ENCODE peak calls at places on chromosome 3, in ten cellular contexts. R is tibial artery; J is OCI-LY7; S is mucosa of descending colon; F is CD8-positive, alpha-beta memory T cell; A is uterus; B is left ventricle myocardium inferior; Z is brain microvascular endothelial cell; T is right atrium auricular region; H is bronchial epithelial cell. E is an unnamed sample.

GRCh38 chr3:46733026-46733800 is 15.5 kb upstream of the PRSS50 start:
- DNase-seq in R (no peak), J (no peak), S (no peak), F (no peak), A (no peak), B (no peak), Z (no peak), T (peak; percentile 18), H (peak; percentile 12), E (no peak)

GRCh38 chr3:45499529-45499928 is 95.0 kb upstream of the LIMD1 start:
- DNase-seq in R (no peak), J (peak; percentile 25), S (no peak), F (peak; percentile 6), A (no peak), B (no peak), Z (no peak), T (no peak), H (peak; percentile 62), E (no peak)

GRCh38 chr3:180680097-180680430 is 775 bp upstream of the CCDC39 start:
- DNase-seq in R (no peak), J (peak; percentile 18), S (no peak), F (no peak), A (no peak), B (no peak), Z (peak; percentile 11), T (peak; percentile 59), H (peak; percentile 61), E (peak; percentile 43)

GRCh38 chr3:107238787-107239186 is 138.5 kb upstream of the CCDC54 start:
- DNase-seq in R (no peak), J (no peak), S (no peak), F (no peak), A (no peak), B (no peak), Z (no peak), T (no peak), H (no peak), E (no peak)

GRCh38 chr3:66468016-66468735 is 32.6 kb downstream of the LRIG1 start:
- DNase-seq in R (no peak), J (no peak), S (no peak), F (no peak), A (no peak), B (no peak), Z (no peak), T (no peak), H (no peak), E (no peak)

GRCh38 chr3:923161-923910 is 169.5 kb upstream of the CNTN6 start:
- DNase-seq in R (no peak), J (no peak), S (no peak), F (no peak), A (no peak), B (no peak), Z (no peak), T (no peak), H (no peak), E (no peak)

GRCh38 chr3:104673981-104674380 is 692.7 kb upstream of the ALCAM start:
- DNase-seq in R (no peak), J (no peak), S (no peak), F (no peak), A (no peak), B (no peak), Z (peak; percentile 7), T (no peak), H (peak; percentile 65), E (no peak)

GRCh38 chr3:13569201-13569600 is 20.3 kb downstream of the FBLN2 start:
- DNase-seq in R (no peak), J (no peak), S (no peak), F (no peak), A (no peak), B (no peak), Z (no peak), T (no peak), H (no peak), E (no peak)

GRCh38 chr3:174862666-174863065 is 3.5 kb downstream of the NAALADL2 start:
- DNase-seq in R (no peak), J (no peak), S (no peak), F (no peak), A (no peak), B (no peak), Z (no peak), T (no peak), H (no peak), E (peak; percentile 8)

GRCh38 chr3:56107157-56107556 is 361.1 kb downstream of the ERC2 start:
- DNase-seq in R (no peak), J (no peak), S (no peak), F (no peak), A (no peak), B (no peak), Z (no peak), T (no peak), H (no peak), E (no peak)

GRCh38 chr3:188179006-188179966 is 25.3 kb downstream of the LPP start:
- DNase-seq in R (peak; percentile 86), J (peak; percentile 66), S (no peak), F (no peak), A (peak; percentile 55), B (peak; percentile 27), Z (no peak), T (no peak), H (no peak), E (peak; percentile 91)

GRCh38 chr3:135237371-135237770 is 442.3 kb downstream of the EPHB1 start:
- DNase-seq in R (no peak), J (no peak), S (no peak), F (no peak), A (no peak), B (no peak), Z (no peak), T (no peak), H (no peak), E (no peak)

GRCh38 chr3:192121921-192122320 is 605.4 kb downstream of the FGF12 start:
- DNase-seq in R (no peak), J (no peak), S (no peak), F (no peak), A (no peak), B (no peak), Z (no peak), T (no peak), H (no peak), E (no peak)

GRCh38 chr3:197901626-197902025 is 48.4 kb upstream of the RPL35A start:
- DNase-seq in R (no peak), J (no peak), S (no peak), F (no peak), A (no peak), B (no peak), Z (no peak), T (no peak), H (no peak), E (no peak)

GRCh38 chr3:126983276-126983652 is 349 bp downstream of the PLXNA1 start:
- DNase-seq in R (no peak), J (no peak), S (no peak), F (peak; percentile 21), A (no peak), B (no peak), Z (no peak), T (no peak), H (no peak), E (no peak)

GRCh38 chr3:189262746-189263145 is 91.0 kb downstream of the TPRG1 start:
- DNase-seq in R (no peak), J (no peak), S (no peak), F (no peak), A (no peak), B (no peak), Z (no peak), T (no peak), H (no peak), E (peak; percentile 10)

GRCh38 chr3:21356402-21356801 is 394.6 kb downstream of the ZNF385D start:
- DNase-seq in R (no peak), J (no peak), S (no peak), F (no peak), A (no peak), B (no peak), Z (peak; percentile 38), T (no peak), H (peak; percentile 5), E (no peak)

GRCh38 chr3:121436074-121436473 is 109.7 kb downstream of the POLQ start:
- DNase-seq in R (no peak), J (no peak), S (no peak), F (no peak), A (no peak), B (no peak), Z (no peak), T (no peak), H (no peak), E (no peak)
- H3K36me3 ChIP-seq in R (no peaks in the 10 kb centered on the region), J (peaks cover 99% of the 10 kb centered on the region), S (no peaks in the 10 kb centered on the region), F (no peaks in the 10 kb centered on the region), A (no peaks in the 10 kb centered on the region), B (no peaks in the 10 kb centered on the region), Z (no peaks in the 10 kb centered on the region), T (no peaks in the 10 kb centered on the region), H (no peaks in the 10 kb centered on the region), E (no peaks in the 10 kb centered on the region)

DNA sequence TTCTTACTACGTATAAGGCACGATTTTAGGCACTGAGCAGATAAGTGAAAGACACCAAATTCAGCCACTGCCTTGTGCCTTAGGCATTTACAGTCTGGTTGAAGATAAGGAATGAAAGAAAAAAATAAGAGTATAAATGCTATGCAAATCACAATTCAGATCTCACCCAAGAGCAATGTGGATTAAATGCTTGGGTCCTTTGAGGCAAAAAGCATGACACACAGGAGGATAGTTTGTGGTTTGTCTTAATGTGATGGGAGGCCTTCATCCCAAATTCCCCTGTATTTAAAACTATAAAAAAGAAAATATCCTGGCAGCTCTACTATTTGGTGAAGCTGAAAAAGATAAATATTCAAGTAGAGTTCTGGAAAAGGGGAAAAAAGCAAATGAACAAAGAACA is 79.8 kb downstream of the TGFBR2 start:
- DNase-seq in R (no peak), J (no peak), S (no peak), F (no peak), A (no peak), B (no peak), Z (no peak), T (no peak), H (no peak), E (no peak)
- H3K36me3 ChIP-seq in R (peaks cover 28% of the 10 kb centered on the region), J (peaks cover 93% of the 10 kb centered on the region), S (no peaks in the 10 kb centered on the region), F (peaks cover 36% of the 10 kb centered on the region), A (no peaks in the 10 kb centered on the region), B (peaks cover 39% of the 10 kb centered on the region), Z (peaks cover 31% of the 10 kb centered on the region), T (peaks cover 48% of the 10 kb centered on the region), H (peaks cover 4% of the 10 kb centered on the region), E (no peaks in the 10 kb centered on the region)

GRCh38 chr3:49013738-49014660 is 4.4 kb downstream of the DALRD3 start:
- DNase-seq in R (no peak), J (peak; percentile 69), S (peak; percentile 76), F (no peak), A (no peak), B (no peak), Z (no peak), T (no peak), H (peak; percentile 43), E (peak; percentile 47)
- H3K36me3 ChIP-seq in R (peaks cover 37% of the 10 kb centered on the region), J (peaks cover 61% of the 10 kb centered on the region), S (peaks cover 4% of the 10 kb centered on the region), F (peaks cover 12% of the 10 kb centered on the region), A (no peaks in the 10 kb centered on the region), B (peaks cover 48% of the 10 kb centered on the region), Z (peaks cover 47% of the 10 kb centered on the region), T (peaks cover 35% of the 10 kb centered on the region), H (peaks cover 29% of the 10 kb centered on the region), E (peaks cover 29% of the 10 kb centered on the region)

DNA sequence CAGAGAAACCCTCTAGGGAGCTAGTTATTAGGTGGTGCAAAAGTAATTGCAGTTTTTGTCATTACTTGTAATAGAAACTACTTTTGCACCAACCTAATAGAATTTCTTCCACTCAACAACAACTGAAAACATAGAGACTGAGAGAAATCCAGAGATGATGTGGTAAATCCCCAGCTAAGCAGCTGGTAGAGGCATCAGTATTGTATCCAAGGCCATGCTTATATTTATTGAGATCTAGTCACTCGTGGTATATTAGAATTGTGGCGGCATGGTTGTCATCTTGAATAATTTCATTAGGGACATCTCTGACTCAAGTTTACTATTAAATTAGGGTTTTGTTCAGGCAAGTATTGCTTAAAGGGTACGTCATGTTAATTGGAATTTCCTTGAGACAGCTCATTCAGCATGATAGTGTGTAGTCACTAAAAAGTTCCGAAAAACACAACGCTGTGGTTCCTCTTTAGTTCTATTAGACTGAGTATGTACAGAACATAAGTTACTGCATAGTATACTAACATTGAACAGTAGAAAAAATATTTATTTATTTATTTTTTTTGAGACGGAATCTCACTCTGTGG is 35.3 kb downstream of the PAK2 start:
- DNase-seq in R (no peak), J (no peak), S (no peak), F (no peak), A (no peak), B (no peak), Z (no peak), T (no peak), H (peak; percentile 86), E (no peak)
- H3K36me3 ChIP-seq in R (no peaks in the 10 kb centered on the region), J (peaks cover 46% of the 10 kb centered on the region), S (no peaks in the 10 kb centered on the region), F (no peaks in the 10 kb centered on the region), A (no peaks in the 10 kb centered on the region), B (no peaks in the 10 kb centered on the region), Z (peaks cover 4% of the 10 kb centered on the region), T (peaks cover 2% of the 10 kb centered on the region), H (no peaks in the 10 kb centered on the region), E (no peaks in the 10 kb centered on the region)

E was measured in thyroid gland.